ENCODE peak calls at places on chromosomes 12 and 14, in five cellular contexts. One of them, this sample, is unnamed.

GRCh38 chr12:130480887-130481286 is 143.2 kb downstream of the PIWIL1 start:
- DNase-seq in GM18507: no peak
- DNase-seq in T follicular helper cell: no peak
- DNase-seq in CD8-positive, alpha-beta memory T cell: no peak
- DNase-seq in NCI-H2107: peak; percentile 65
- DNase-seq in this sample: no peak

GRCh38 chr14:61570188-61570960 is 124.9 kb upstream of the HIF1A start:
- DNase-seq in GM18507: no peak
- DNase-seq in T follicular helper cell: no peak
- DNase-seq in CD8-positive, alpha-beta memory T cell: no peak
- DNase-seq in NCI-H2107: no peak
- DNase-seq in this sample: no peak

GRCh38 chr14:51185754-51186153 is 54.3 kb upstream of the TMX1 start:
- DNase-seq in GM18507: no peak
- DNase-seq in T follicular helper cell: no peak
- DNase-seq in CD8-positive, alpha-beta memory T cell: no peak
- DNase-seq in NCI-H2107: no peak
- DNase-seq in this sample: no peak

GRCh38 chr12:119117936-119118335 is 60.8 kb upstream of the HSPB8 start:
- DNase-seq in GM18507: no peak
- DNase-seq in T follicular helper cell: no peak
- DNase-seq in CD8-positive, alpha-beta memory T cell: no peak
- DNase-seq in NCI-H2107: no peak
- DNase-seq in this sample: no peak

GRCh38 chr12:112305951-112306350 is 76.3 kb downstream of the HECTD4 start:
- DNase-seq in GM18507: no peak
- DNase-seq in T follicular helper cell: no peak
- DNase-seq in CD8-positive, alpha-beta memory T cell: no peak
- DNase-seq in NCI-H2107: no peak
- DNase-seq in this sample: no peak

GRCh38 chr12:20339060-20339459 is 29.3 kb upstream of the PDE3A start:
- DNase-seq in GM18507: no peak
- DNase-seq in T follicular helper cell: no peak
- DNase-seq in CD8-positive, alpha-beta memory T cell: no peak
- DNase-seq in NCI-H2107: no peak
- DNase-seq in this sample: no peak

GRCh38 chr12:131829351-131829794 is 1.2 kb downstream of the MMP17 start:
- DNase-seq in GM18507: no peak
- DNase-seq in T follicular helper cell: no peak
- DNase-seq in CD8-positive, alpha-beta memory T cell: no peak
- DNase-seq in NCI-H2107: no peak
- DNase-seq in this sample: no peak

GRCh38 chr12:47547077-47547476 is 158.8 kb downstream of the RPAP3 start:
- DNase-seq in GM18507: no peak
- DNase-seq in T follicular helper cell: no peak
- DNase-seq in CD8-positive, alpha-beta memory T cell: no peak
- DNase-seq in NCI-H2107: no peak
- DNase-seq in this sample: no peak

GRCh38 chr14:77190977-77191376 is 9.4 kb downstream of the TMEM63C start:
- DNase-seq in GM18507: no peak
- DNase-seq in T follicular helper cell: no peak
- DNase-seq in CD8-positive, alpha-beta memory T cell: no peak
- DNase-seq in NCI-H2107: no peak
- DNase-seq in this sample: no peak

GRCh38 chr14:66596241-66596985 is 88.5 kb downstream of the GPHN start:
- DNase-seq in GM18507: no peak
- DNase-seq in T follicular helper cell: no peak
- DNase-seq in CD8-positive, alpha-beta memory T cell: no peak
- DNase-seq in NCI-H2107: no peak
- DNase-seq in this sample: no peak

GRCh38 chr14:57869530-57870088 is 3.7 kb upstream of the SLC35F4 start:
- DNase-seq in GM18507: no peak
- DNase-seq in T follicular helper cell: no peak
- DNase-seq in CD8-positive, alpha-beta memory T cell: no peak
- DNase-seq in NCI-H2107: no peak
- DNase-seq in this sample: no peak

GRCh38 chr12:31233061-31233730 is 92.8 kb downstream of the SINHCAF start:
- DNase-seq in GM18507: no peak
- DNase-seq in T follicular helper cell: no peak
- DNase-seq in CD8-positive, alpha-beta memory T cell: no peak
- DNase-seq in NCI-H2107: no peak
- DNase-seq in this sample: no peak

GRCh38 chr12:112906712-112907414 is at the start of gene OAS1:
- DNase-seq in GM18507: peak; percentile 67
- DNase-seq in T follicular helper cell: peak; percentile 5
- DNase-seq in CD8-positive, alpha-beta memory T cell: no peak
- DNase-seq in NCI-H2107: peak; percentile 21
- DNase-seq in this sample: peak; percentile 43

GRCh38 chr14:81330619-81331122 is 69.5 kb downstream of the STON2 start:
- DNase-seq in GM18507: no peak
- DNase-seq in T follicular helper cell: no peak
- DNase-seq in CD8-positive, alpha-beta memory T cell: no peak
- DNase-seq in NCI-H2107: no peak
- DNase-seq in this sample: no peak

GRCh38 chr14:101071493-101071891 is 168.0 kb upstream of the RTL1 start:
- DNase-seq in GM18507: no peak
- DNase-seq in T follicular helper cell: no peak
- DNase-seq in CD8-positive, alpha-beta memory T cell: no peak
- DNase-seq in NCI-H2107: no peak
- DNase-seq in this sample: no peak